ENCODE peak calls at places on chromosomes 1 and 21, in ten cellular contexts. One of them, this sample, is unnamed.

GRCh38 chr1:19811206-19811851 is 3.8 kb downstream of the RNF186 start:
- DNase-seq in left colon: peak
- DNase-seq in EL: peak
- DNase-seq in skeletal muscle cell: no peak
- DNase-seq in kidney: no peak
- DNase-seq in WTC11: peak
- DNase-seq in CD4-positive, CD25-positive, alpha-beta regulatory T cell: peak
- DNase-seq in RCC 7860: no peak
- DNase-seq in epithelial cell of esophagus: peak
- DNase-seq in psoas muscle: peak
- DNase-seq in this sample: no peak

GRCh38 chr1:101105877-101106276 is 80.3 kb upstream of the DPH5 start:
- DNase-seq in left colon: no peak
- DNase-seq in EL: no peak
- DNase-seq in skeletal muscle cell: no peak
- DNase-seq in kidney: no peak
- DNase-seq in WTC11: no peak
- DNase-seq in CD4-positive, CD25-positive, alpha-beta regulatory T cell: no peak
- DNase-seq in RCC 7860: no peak
- DNase-seq in epithelial cell of esophagus: no peak
- DNase-seq in psoas muscle: no peak
- DNase-seq in this sample: no peak

GRCh38 chr1:220902916-220903315 is 23.7 kb downstream of the HLX start:
- DNase-seq in left colon: no peak
- DNase-seq in EL: no peak
- DNase-seq in skeletal muscle cell: no peak
- DNase-seq in kidney: no peak
- DNase-seq in WTC11: no peak
- DNase-seq in CD4-positive, CD25-positive, alpha-beta regulatory T cell: no peak
- DNase-seq in RCC 7860: no peak
- DNase-seq in epithelial cell of esophagus: peak
- DNase-seq in psoas muscle: no peak
- DNase-seq in this sample: no peak

GRCh38 chr1:77447669-77448068 is 165.8 kb downstream of the AK5 start:
- DNase-seq in left colon: no peak
- DNase-seq in EL: no peak
- DNase-seq in skeletal muscle cell: no peak
- DNase-seq in kidney: no peak
- DNase-seq in WTC11: no peak
- DNase-seq in CD4-positive, CD25-positive, alpha-beta regulatory T cell: no peak
- DNase-seq in RCC 7860: no peak
- DNase-seq in epithelial cell of esophagus: no peak
- DNase-seq in psoas muscle: no peak
- DNase-seq in this sample: no peak

GRCh38 chr1:29465755-29466154 is 229.4 kb downstream of the PTPRU start:
- DNase-seq in left colon: no peak
- DNase-seq in EL: peak
- DNase-seq in skeletal muscle cell: no peak
- DNase-seq in kidney: no peak
- DNase-seq in WTC11: no peak
- DNase-seq in CD4-positive, CD25-positive, alpha-beta regulatory T cell: no peak
- DNase-seq in RCC 7860: no peak
- DNase-seq in epithelial cell of esophagus: peak
- DNase-seq in psoas muscle: no peak
- DNase-seq in this sample: no peak

GRCh38 chr1:226596531-226597165 is 48.1 kb downstream of the STUM start:
- DNase-seq in left colon: no peak
- DNase-seq in EL: no peak
- DNase-seq in skeletal muscle cell: no peak
- DNase-seq in kidney: no peak
- DNase-seq in WTC11: no peak
- DNase-seq in CD4-positive, CD25-positive, alpha-beta regulatory T cell: no peak
- DNase-seq in RCC 7860: no peak
- DNase-seq in epithelial cell of esophagus: no peak
- DNase-seq in psoas muscle: no peak
- DNase-seq in this sample: no peak

GRCh38 chr1:89607156-89607555 is 25.8 kb upstream of the LRRC8C start:
- DNase-seq in left colon: no peak
- DNase-seq in EL: no peak
- DNase-seq in skeletal muscle cell: no peak
- DNase-seq in kidney: no peak
- DNase-seq in WTC11: no peak
- DNase-seq in CD4-positive, CD25-positive, alpha-beta regulatory T cell: peak
- DNase-seq in RCC 7860: no peak
- DNase-seq in epithelial cell of esophagus: no peak
- DNase-seq in psoas muscle: no peak
- DNase-seq in this sample: no peak

GRCh38 chr1:232982238-232982944 is 32.0 kb downstream of the NTPCR start:
- DNase-seq in left colon: no peak
- DNase-seq in EL: peak
- DNase-seq in skeletal muscle cell: no peak
- DNase-seq in kidney: no peak
- DNase-seq in WTC11: no peak
- DNase-seq in CD4-positive, CD25-positive, alpha-beta regulatory T cell: no peak
- DNase-seq in RCC 7860: peak
- DNase-seq in epithelial cell of esophagus: peak
- DNase-seq in psoas muscle: no peak
- DNase-seq in this sample: no peak

GRCh38 chr1:163174524-163175437 is 27.9 kb downstream of the RGS5 start:
- DNase-seq in left colon: peak
- DNase-seq in EL: peak
- DNase-seq in skeletal muscle cell: no peak
- DNase-seq in kidney: peak
- DNase-seq in WTC11: peak
- DNase-seq in CD4-positive, CD25-positive, alpha-beta regulatory T cell: no peak
- DNase-seq in RCC 7860: peak
- DNase-seq in epithelial cell of esophagus: peak
- DNase-seq in psoas muscle: peak
- DNase-seq in this sample: no peak

GRCh38 chr1:151994956-151995355 is 1.3 kb upstream of the S100A10 start:
- DNase-seq in left colon: no peak
- DNase-seq in EL: peak
- DNase-seq in skeletal muscle cell: peak
- DNase-seq in kidney: no peak
- DNase-seq in WTC11: no peak
- DNase-seq in CD4-positive, CD25-positive, alpha-beta regulatory T cell: no peak
- DNase-seq in RCC 7860: peak
- DNase-seq in epithelial cell of esophagus: peak
- DNase-seq in psoas muscle: peak
- DNase-seq in this sample: peak

GRCh38 chr1:168700565-168701331 is 28.3 kb downstream of the DPT start:
- DNase-seq in left colon: no peak
- DNase-seq in EL: no peak
- DNase-seq in skeletal muscle cell: no peak
- DNase-seq in kidney: no peak
- DNase-seq in WTC11: no peak
- DNase-seq in CD4-positive, CD25-positive, alpha-beta regulatory T cell: no peak
- DNase-seq in RCC 7860: no peak
- DNase-seq in epithelial cell of esophagus: no peak
- DNase-seq in psoas muscle: no peak
- DNase-seq in this sample: no peak

GRCh38 chr1:47449702-47450552 is 12.1 kb downstream of the FOXD2 start:
- DNase-seq in left colon: no peak
- DNase-seq in EL: no peak
- DNase-seq in skeletal muscle cell: no peak
- DNase-seq in kidney: no peak
- DNase-seq in WTC11: peak
- DNase-seq in CD4-positive, CD25-positive, alpha-beta regulatory T cell: no peak
- DNase-seq in RCC 7860: no peak
- DNase-seq in epithelial cell of esophagus: peak
- DNase-seq in psoas muscle: peak
- DNase-seq in this sample: no peak

GRCh38 chr1:57122031-57122430 is 156.2 kb upstream of the C8B start:
- DNase-seq in left colon: no peak
- DNase-seq in EL: no peak
- DNase-seq in skeletal muscle cell: no peak
- DNase-seq in kidney: no peak
- DNase-seq in WTC11: no peak
- DNase-seq in CD4-positive, CD25-positive, alpha-beta regulatory T cell: no peak
- DNase-seq in RCC 7860: no peak
- DNase-seq in epithelial cell of esophagus: peak
- DNase-seq in psoas muscle: no peak
- DNase-seq in this sample: no peak

GRCh38 chr1:54809496-54810074 is 8.5 kb upstream of the TTC22 start:
- DNase-seq in left colon: no peak
- DNase-seq in EL: no peak
- DNase-seq in skeletal muscle cell: no peak
- DNase-seq in kidney: no peak
- DNase-seq in WTC11: no peak
- DNase-seq in CD4-positive, CD25-positive, alpha-beta regulatory T cell: no peak
- DNase-seq in RCC 7860: no peak
- DNase-seq in epithelial cell of esophagus: no peak
- DNase-seq in psoas muscle: no peak
- DNase-seq in this sample: no peak

GRCh38 chr1:25106352-25106751 is 126.0 kb downstream of the SYF2 start:
- DNase-seq in left colon: no peak
- DNase-seq in EL: no peak
- DNase-seq in skeletal muscle cell: no peak
- DNase-seq in kidney: no peak
- DNase-seq in WTC11: no peak
- DNase-seq in CD4-positive, CD25-positive, alpha-beta regulatory T cell: no peak
- DNase-seq in RCC 7860: no peak
- DNase-seq in epithelial cell of esophagus: no peak
- DNase-seq in psoas muscle: no peak
- DNase-seq in this sample: no peak

GRCh38 chr1:204894031-204894430 is 23.4 kb downstream of the NFASC start:
- DNase-seq in left colon: no peak
- DNase-seq in EL: peak
- DNase-seq in skeletal muscle cell: no peak
- DNase-seq in kidney: no peak
- DNase-seq in WTC11: no peak
- DNase-seq in CD4-positive, CD25-positive, alpha-beta regulatory T cell: no peak
- DNase-seq in RCC 7860: no peak
- DNase-seq in epithelial cell of esophagus: peak
- DNase-seq in psoas muscle: no peak
- DNase-seq in this sample: no peak

GRCh38 chr21:41559658-41560599 is 52.0 kb upstream of the TMPRSS2 start:
- DNase-seq in left colon: no peak
- DNase-seq in EL: peak
- DNase-seq in skeletal muscle cell: peak
- DNase-seq in kidney: no peak
- DNase-seq in WTC11: no peak
- DNase-seq in CD4-positive, CD25-positive, alpha-beta regulatory T cell: no peak
- DNase-seq in RCC 7860: peak
- DNase-seq in epithelial cell of esophagus: no peak
- DNase-seq in psoas muscle: no peak
- DNase-seq in this sample: no peak

GRCh38 chr1:55067022-55067781 is 27.9 kb downstream of the PCSK9 start:
- DNase-seq in left colon: no peak
- DNase-seq in EL: no peak
- DNase-seq in skeletal muscle cell: no peak
- DNase-seq in kidney: no peak
- DNase-seq in WTC11: no peak
- DNase-seq in CD4-positive, CD25-positive, alpha-beta regulatory T cell: no peak
- DNase-seq in RCC 7860: no peak
- DNase-seq in epithelial cell of esophagus: no peak
- DNase-seq in psoas muscle: peak
- DNase-seq in this sample: no peak

GRCh38 chr1:182633657-182634281 is 29.6 kb upstream of the RGS16 start:
- DNase-seq in left colon: no peak
- DNase-seq in EL: no peak
- DNase-seq in skeletal muscle cell: no peak
- DNase-seq in kidney: no peak
- DNase-seq in WTC11: peak
- DNase-seq in CD4-positive, CD25-positive, alpha-beta regulatory T cell: no peak
- DNase-seq in RCC 7860: no peak
- DNase-seq in epithelial cell of esophagus: no peak
- DNase-seq in psoas muscle: no peak
- DNase-seq in this sample: no peak

GRCh38 chr1:11158291-11158690 is 30.9 kb upstream of the ANGPTL7 start:
- DNase-seq in left colon: no peak
- DNase-seq in EL: no peak
- DNase-seq in skeletal muscle cell: no peak
- DNase-seq in kidney: no peak
- DNase-seq in WTC11: no peak
- DNase-seq in CD4-positive, CD25-positive, alpha-beta regulatory T cell: no peak
- DNase-seq in RCC 7860: no peak
- DNase-seq in epithelial cell of esophagus: no peak
- DNase-seq in psoas muscle: no peak
- DNase-seq in this sample: no peak

GRCh38 chr1:234972411-234973191 is 156.0 kb downstream of the TOMM20 start:
- DNase-seq in left colon: peak
- DNase-seq in EL: no peak
- DNase-seq in skeletal muscle cell: no peak
- DNase-seq in kidney: no peak
- DNase-seq in WTC11: no peak
- DNase-seq in CD4-positive, CD25-positive, alpha-beta regulatory T cell: no peak
- DNase-seq in RCC 7860: no peak
- DNase-seq in epithelial cell of esophagus: no peak
- DNase-seq in psoas muscle: no peak
- DNase-seq in this sample: no peak

GRCh38 chr1:156767879-156768608 is 709 bp downstream of the PRCC start:
- DNase-seq in left colon: peak
- DNase-seq in EL: peak
- DNase-seq in skeletal muscle cell: no peak
- DNase-seq in kidney: peak
- DNase-seq in WTC11: peak
- DNase-seq in CD4-positive, CD25-positive, alpha-beta regulatory T cell: peak
- DNase-seq in RCC 7860: no peak
- DNase-seq in epithelial cell of esophagus: peak
- DNase-seq in psoas muscle: peak
- DNase-seq in this sample: no peak

GRCh38 chr1:151546006-151546925 is 6.2 kb downstream of the TUFT1 start:
- DNase-seq in left colon: no peak
- DNase-seq in EL: no peak
- DNase-seq in skeletal muscle cell: no peak
- DNase-seq in kidney: no peak
- DNase-seq in WTC11: no peak
- DNase-seq in CD4-positive, CD25-positive, alpha-beta regulatory T cell: no peak
- DNase-seq in RCC 7860: no peak
- DNase-seq in epithelial cell of esophagus: no peak
- DNase-seq in psoas muscle: no peak
- DNase-seq in this sample: no peak

GRCh38 chr1:230270185-230270939 is 155.8 kb downstream of the PGBD5 start:
- DNase-seq in left colon: no peak
- DNase-seq in EL: no peak
- DNase-seq in skeletal muscle cell: no peak
- DNase-seq in kidney: no peak
- DNase-seq in WTC11: no peak
- DNase-seq in CD4-positive, CD25-positive, alpha-beta regulatory T cell: no peak
- DNase-seq in RCC 7860: no peak
- DNase-seq in epithelial cell of esophagus: no peak
- DNase-seq in psoas muscle: no peak
- DNase-seq in this sample: no peak